ENCODE peak calls at places on chromosomes 12 and 14, in five cellular contexts. Q, I, D, X and Z are unnamed samples.
A peak's percentile ranks its signal among the peaks of the same experiment; 100 is the strongest.

GRCh38 chr14:101350710-101351109 is 210.6 kb upstream of the DIO3 start:
- DNase-seq in Q (no peak), I (no peak), D (no peak), X (no peak), Z (no peak)

GRCh38 chr12:71476513-71476912 is 36.9 kb downstream of the LGR5 start:
- DNase-seq in Q (no peak), I (no peak), D (peak; percentile 70), X (no peak), Z (no peak)

GRCh38 chr14:24605435-24606190 is 3.9 kb downstream of the GZMH start:
- DNase-seq in Q (no peak), I (peak; percentile 25), D (no peak), X (no peak), Z (peak; percentile 74)

GRCh38 chr12:53214221-53214620 is 7.2 kb upstream of the ITGB7 start:
- DNase-seq in Q (no peak), I (no peak), D (no peak), X (no peak), Z (peak; percentile 29)

GRCh38 chr12:11228268-11228879 is 41.1 kb downstream of the PRB3 start:
- DNase-seq in Q (no peak), I (peak; percentile 56), D (peak; percentile 70), X (peak; percentile 63), Z (no peak)

GRCh38 chr12:5923043-5923605 is 21.9 kb downstream of the ANO2 start:
- DNase-seq in Q (no peak), I (peak; percentile 84), D (no peak), X (no peak), Z (no peak)

GRCh38 chr14:77128414-77128891 is 13.1 kb downstream of the ZDHHC22 start:
- DNase-seq in Q (no peak), I (no peak), D (no peak), X (no peak), Z (no peak)

GRCh38 chr12:46549527-46550265 is 177.1 kb upstream of the SLC38A2 start:
- DNase-seq in Q (no peak), I (no peak), D (peak; percentile 86), X (no peak), Z (no peak)

GRCh38 chr14:95265106-95266094 is 54.3 kb downstream of the CLMN start:
- DNase-seq in Q (no peak), I (peak; percentile 55), D (peak; percentile 96), X (peak; percentile 87), Z (no peak)

DNA sequence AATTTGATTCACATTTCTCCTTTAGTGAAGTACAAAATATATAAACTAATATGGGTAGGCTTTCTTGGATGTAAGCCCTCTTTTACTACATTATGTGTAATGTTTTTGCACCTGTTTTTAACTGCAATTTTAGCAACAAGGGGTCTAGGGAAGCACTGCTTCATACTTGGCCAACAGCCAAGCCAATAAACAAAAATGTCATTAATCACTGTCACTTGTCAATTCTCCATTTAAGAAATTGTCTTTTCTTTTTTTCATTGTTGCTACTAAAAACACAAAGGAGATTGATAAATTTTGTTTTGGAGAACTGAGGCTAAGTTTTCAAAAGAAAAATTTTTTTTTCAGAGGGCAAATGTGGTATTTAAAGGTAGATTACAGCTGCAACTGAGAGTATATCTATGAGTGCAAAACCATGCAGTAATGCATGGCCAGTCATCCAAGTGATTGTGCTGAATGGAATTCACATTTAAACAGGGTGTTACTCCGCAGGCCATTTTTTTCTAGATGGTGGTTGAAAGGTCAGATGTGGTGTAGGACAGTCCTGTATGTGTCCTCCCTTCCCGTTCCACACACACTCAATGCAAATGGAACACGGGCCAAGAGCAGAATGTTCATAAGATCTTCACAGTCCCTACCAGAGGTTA is 503.0 kb upstream of the LMO3 start:
- DNase-seq in Q (no peak), I (no peak), D (no peak), X (no peak), Z (no peak)
- H3K27ac ChIP-seq in Q (no peak overlapping the region), I (no peak overlapping the region), D (no peak overlapping the region), X (no peak overlapping the region), Z (no peak overlapping the region)

DNA sequence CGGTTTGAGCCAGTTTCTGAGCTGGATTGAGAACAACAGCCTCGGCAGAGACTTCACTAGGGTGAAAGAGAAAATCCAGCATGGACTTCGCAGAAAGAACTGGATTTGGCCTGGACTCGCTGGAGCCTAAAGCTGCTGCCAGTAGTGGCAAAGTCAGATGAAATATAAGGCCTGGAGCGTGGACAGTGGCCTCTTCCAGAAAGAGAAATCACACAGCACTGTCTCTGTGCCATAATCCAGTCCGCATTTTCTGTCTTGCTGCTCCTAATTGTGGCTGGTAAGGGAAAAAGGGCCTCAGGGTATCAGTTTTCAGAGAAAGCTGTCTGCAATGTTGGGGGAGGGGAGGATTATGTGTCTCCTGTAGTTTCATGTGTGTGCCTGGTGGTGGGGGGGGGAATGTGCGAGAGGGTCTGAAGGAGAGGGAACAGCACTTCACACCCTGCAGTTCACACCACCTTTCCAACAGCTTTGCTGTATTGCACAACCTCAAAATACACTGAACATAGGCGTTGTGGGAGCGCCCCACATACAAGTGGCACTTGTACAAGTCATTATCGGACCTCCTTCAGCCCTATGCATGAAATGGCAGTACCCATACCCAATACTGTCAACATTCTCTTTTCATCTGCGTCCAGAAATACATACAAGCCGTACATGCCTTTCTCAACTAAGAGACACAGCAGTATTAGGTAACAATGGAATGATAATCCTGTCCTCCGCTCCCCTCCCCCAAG is 107.6 kb upstream of the ATF7IP start:
- DNase-seq in Q (no peak), I (peak; percentile 85), D (peak; percentile 100), X (peak; percentile 95), Z (peak; percentile 96)
- TF ChIP-seq CTCF in Q (no peak), I (peak; percentile 1), D (no peak), X (no peak), Z (no peak)

GRCh38 chr12:508145-508544 is 48.4 kb downstream of the B4GALNT3 start:
- DNase-seq in Q (no peak), I (no peak), D (no peak), X (no peak), Z (no peak)
- H3K27ac ChIP-seq in Q (no peak overlapping the region), I (no peak overlapping the region), D (no peak overlapping the region), X (no peak overlapping the region), Z (peak overlapping the region; percentile 67)

DNA sequence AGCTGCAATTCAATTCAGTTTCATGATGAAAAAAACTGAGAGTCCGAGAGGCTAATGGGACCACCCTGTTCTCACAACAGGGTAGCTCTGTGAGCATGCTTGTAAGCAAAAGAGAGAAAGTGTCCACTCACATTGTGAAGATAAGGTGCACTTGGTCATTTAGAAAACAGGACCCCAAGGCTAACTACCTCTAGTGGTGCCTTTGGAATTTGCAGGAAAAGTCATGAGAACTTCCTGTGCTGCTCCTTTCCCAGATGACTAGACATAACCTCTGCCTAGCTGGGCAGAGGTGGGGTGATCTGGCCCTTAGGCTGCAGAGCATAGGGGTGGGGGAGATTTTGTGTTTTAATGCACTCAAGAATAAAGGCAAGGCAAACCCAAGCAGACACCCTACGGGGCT is 118.9 kb downstream of the STAB2 start:
- DNase-seq in Q (no peak), I (no peak), D (no peak), X (no peak), Z (no peak)
- TF ChIP-seq CTCF in Q (no peak), I (peak; percentile 47), D (peak; percentile 31), X (peak; percentile 6), Z (no peak)

GRCh38 chr12:41992029-41992428 is 152.6 kb downstream of the GXYLT1 start:
- DNase-seq in Q (no peak), I (no peak), D (no peak), X (peak; percentile 63), Z (no peak)
- H3K27ac ChIP-seq in Q (no peak overlapping the region), I (no peak overlapping the region), D (no peak overlapping the region), X (peak overlapping the region; percentile 72), Z (no peak overlapping the region)

GRCh38 chr12:25401547-25402345 is 151.0 kb upstream of the KRAS start:
- DNase-seq in Q (no peak), I (no peak), D (no peak), X (no peak), Z (no peak)

GRCh38 chr12:25404955-25405354 is 148.1 kb downstream of the LMNTD1 start:
- DNase-seq in Q (no peak), I (no peak), D (no peak), X (no peak), Z (no peak)
- TF ChIP-seq CTCF in Q (no peak), I (no peak), D (no peak), X (no peak), Z (no peak)

GRCh38 chr12:28027947-28028724 is 55.6 kb upstream of the PTHLH start:
- DNase-seq in Q (no peak), I (no peak), D (no peak), X (no peak), Z (no peak)

GRCh38 chr12:28034271-28034670 is 61.7 kb upstream of the PTHLH start:
- DNase-seq in Q (no peak), I (no peak), D (no peak), X (no peak), Z (no peak)

GRCh38 chr12:28032811-28033537 is 60.4 kb upstream of the PTHLH start:
- DNase-seq in Q (no peak), I (no peak), D (no peak), X (no peak), Z (no peak)

GRCh38 chr12:28035483-28035882 is 63.0 kb upstream of the PTHLH start:
- DNase-seq in Q (no peak), I (no peak), D (peak; percentile 54), X (no peak), Z (no peak)

GRCh38 chr12:28033538-28033915 is 61.0 kb upstream of the PTHLH start:
- DNase-seq in Q (no peak), I (no peak), D (peak; percentile 20), X (no peak), Z (no peak)
- H3K27ac ChIP-seq in Q (no peak overlapping the region), I (no peak overlapping the region), D (no peak overlapping the region), X (no peak overlapping the region), Z (no peak overlapping the region)

GRCh38 chr14:72961579-72962335 is 35.5 kb downstream of the DCAF4 start:
- DNase-seq in Q (no peak), I (no peak), D (no peak), X (no peak), Z (no peak)
- TF ChIP-seq CTCF in Q (no peak), I (no peak), D (no peak), X (no peak), Z (no peak)